ENCODE peak calls at places on chromosomes 1 and 21, in seven cellular contexts. P is GM23248, Q is PC-3, D is neural progenitor cell, L is HCT116, Y is mesenchymal stem cell, C is mesendoderm. W is an unnamed sample.

GRCh38 chr1:174023438-174023837 is 1.3 kb upstream of the RC3H1 start:
- DNase-seq in P (peak; percentile 33), Q (peak; percentile 59), D (peak; percentile 80), L (peak; percentile 50), Y (peak; percentile 86), C (peak; percentile 98), W (no peak)

GRCh38 chr21:37862536-37862935 is 53.7 kb downstream of the KCNJ6 start:
- DNase-seq in P (peak; percentile 48), Q (peak; percentile 39), D (peak; percentile 65), L (no peak), Y (peak; percentile 79), C (peak; percentile 47), W (no peak)

GRCh38 chr1:154549371-154549770 is 9.1 kb downstream of the UBE2Q1 start:
- DNase-seq in P (no peak), Q (no peak), D (no peak), L (no peak), Y (no peak), C (no peak), W (no peak)

GRCh38 chr1:42003433-42003832 is 84.7 kb upstream of the HIVEP3 start:
- DNase-seq in P (no peak), Q (peak; percentile 48), D (no peak), L (peak; percentile 24), Y (no peak), C (no peak), W (no peak)

GRCh38 chr21:38958940-38959685 is 153.4 kb downstream of the ETS2 start:
- DNase-seq in P (peak; percentile 82), Q (no peak), D (no peak), L (no peak), Y (peak; percentile 96), C (no peak), W (peak; percentile 80)

GRCh38 chr1:162003825-162004205 is 19.9 kb downstream of the OLFML2B start:
- DNase-seq in P (peak; percentile 91), Q (peak; percentile 97), D (no peak), L (no peak), Y (peak; percentile 77), C (no peak), W (peak; percentile 72)

GRCh38 chr1:118304722-118305344 is 119.8 kb upstream of the SPAG17 start:
- DNase-seq in P (peak; percentile 56), Q (peak; percentile 31), D (peak; percentile 64), L (no peak), Y (no peak), C (peak; percentile 51), W (no peak)

GRCh38 chr1:204072951-204073836 is at the start of gene SOX13:
- DNase-seq in P (peak; percentile 94), Q (peak; percentile 89), D (peak; percentile 93), L (peak; percentile 79), Y (peak; percentile 93), C (peak; percentile 96), W (peak; percentile 97)

GRCh38 chr21:45098867-45099266 is 24.5 kb downstream of the ADARB1 start:
- DNase-seq in P (peak; percentile 20), Q (peak; percentile 52), D (peak; percentile 45), L (no peak), Y (peak; percentile 33), C (peak; percentile 40), W (no peak)

GRCh38 chr1:212401838-212402582 is 12.7 kb downstream of the PACC1 start:
- DNase-seq in P (peak; percentile 62), Q (peak; percentile 85), D (no peak), L (no peak), Y (peak; percentile 37), C (no peak), W (no peak)

GRCh38 chr1:226541631-226542622 is 6.6 kb upstream of the STUM start:
- DNase-seq in P (no peak), Q (no peak), D (no peak), L (no peak), Y (no peak), C (no peak), W (peak; percentile 76)

GRCh38 chr1:89939059-89939570 is 55.8 kb upstream of the ZNF326 start:
- DNase-seq in P (no peak), Q (no peak), D (peak; percentile 61), L (no peak), Y (no peak), C (no peak), W (no peak)

GRCh38 chr1:181397841-181398240 is 85.5 kb upstream of the CACNA1E start:
- DNase-seq in P (no peak), Q (no peak), D (no peak), L (no peak), Y (no peak), C (no peak), W (no peak)

GRCh38 chr1:173206816-173207595 is at the start of gene TNFSF4:
- DNase-seq in P (peak; percentile 62), Q (no peak), D (no peak), L (no peak), Y (no peak), C (no peak), W (no peak)

GRCh38 chr1:85275701-85276289 is 637 bp downstream of the BCL10 start:
- DNase-seq in P (peak; percentile 88), Q (no peak), D (no peak), L (peak; percentile 33), Y (peak; percentile 65), C (no peak), W (no peak)

GRCh38 chr1:19100008-19100407 is 110.1 kb downstream of the UBR4 start:
- DNase-seq in P (no peak), Q (no peak), D (no peak), L (no peak), Y (no peak), C (no peak), W (no peak)

GRCh38 chr1:177164380-177165068 is at the start of gene ASTN1:
- DNase-seq in P (peak; percentile 25), Q (no peak), D (peak; percentile 84), L (no peak), Y (no peak), C (peak; percentile 54), W (peak; percentile 57)

GRCh38 chr1:182460550-182460951 is 10.6 kb downstream of the RGSL1 start:
- DNase-seq in P (peak; percentile 39), Q (no peak), D (no peak), L (no peak), Y (no peak), C (no peak), W (no peak)

GRCh38 chr1:228037401-228038386 is 30.9 kb downstream of the WNT3A start:
- DNase-seq in P (peak; percentile 55), Q (no peak), D (peak; percentile 86), L (no peak), Y (peak; percentile 1), C (peak; percentile 30), W (peak; percentile 70)

GRCh38 chr1:1402081-1402900 is 3.2 kb upstream of the CCNL2 start:
- DNase-seq in P (peak; percentile 84), Q (peak; percentile 95), D (peak; percentile 77), L (peak; percentile 52), Y (peak; percentile 65), C (peak; percentile 86), W (peak; percentile 39)

GRCh38 chr1:178660484-178660883 is 64.6 kb upstream of the RALGPS2 start:
- DNase-seq in P (no peak), Q (no peak), D (no peak), L (no peak), Y (no peak), C (no peak), W (no peak)

GRCh38 chr1:3320246-3321152 is 134.0 kb upstream of the ARHGEF16 start:
- DNase-seq in P (peak; percentile 43), Q (no peak), D (no peak), L (peak; percentile 34), Y (no peak), C (peak; percentile 66), W (no peak)

GRCh38 chr1:76059461-76059860 is 15.1 kb upstream of the ST6GALNAC3 start:
- DNase-seq in P (no peak), Q (peak; percentile 83), D (peak; percentile 43), L (no peak), Y (no peak), C (no peak), W (no peak)

GRCh38 chr1:156584813-156585212 is 5.3 kb downstream of the TTC24 start:
- DNase-seq in P (no peak), Q (peak; percentile 38), D (peak; percentile 50), L (no peak), Y (no peak), C (peak; percentile 65), W (no peak)

GRCh38 chr1:27597036-27597435 is 6.9 kb downstream of the AHDC1 start:
- DNase-seq in P (no peak), Q (no peak), D (no peak), L (no peak), Y (no peak), C (no peak), W (no peak)

GRCh38 chr1:75087278-75087677 is 46.9 kb upstream of the LHX8 start:
- DNase-seq in P (no peak), Q (no peak), D (no peak), L (no peak), Y (no peak), C (no peak), W (no peak)

GRCh38 chr1:246058478-246058877 is 448.6 kb downstream of the SMYD3 start:
- DNase-seq in P (peak; percentile 46), Q (no peak), D (no peak), L (no peak), Y (no peak), C (no peak), W (no peak)
- H3K9ac ChIP-seq in P (no peak overlapping the region), Q (no peak overlapping the region), D (no peak overlapping the region), L (no peak overlapping the region), Y (no peak overlapping the region), C (no peak overlapping the region), W (no peak overlapping the region)

GRCh38 chr1:196088551-196088950 is 519.7 kb downstream of the KCNT2 start:
- DNase-seq in P (no peak), Q (no peak), D (no peak), L (no peak), Y (no peak), C (no peak), W (no peak)
- H3K4me3 ChIP-seq in P (no peak overlapping the region), Q (no peak overlapping the region), D (no peak overlapping the region), L (no peak overlapping the region), Y (no peak overlapping the region), C (no peak overlapping the region), W (no peak overlapping the region)

GRCh38 chr1:170634293-170634692 is 29.6 kb upstream of the PRRX1 start:
- DNase-seq in P (peak; percentile 84), Q (peak; percentile 11), D (no peak), L (no peak), Y (peak; percentile 33), C (no peak), W (no peak)
- H3K9ac ChIP-seq in P (peak overlapping the region; percentile 32), Q (no peak overlapping the region), D (no peak overlapping the region), L (no peak overlapping the region), Y (no peak overlapping the region), C (no peak overlapping the region), W (no peak overlapping the region)

GRCh38 chr1:206510371-206510770 is 3.0 kb downstream of the RASSF5 start:
- DNase-seq in P (no peak), Q (no peak), D (no peak), L (no peak), Y (no peak), C (no peak), W (no peak)

GRCh38 chr1:206508130-206508884 is 976 bp downstream of the RASSF5 start:
- DNase-seq in P (peak; percentile 21), Q (no peak), D (no peak), L (no peak), Y (no peak), C (no peak), W (no peak)

GRCh38 chr1:206509612-206510257 is 2.4 kb downstream of the RASSF5 start:
- DNase-seq in P (no peak), Q (no peak), D (no peak), L (no peak), Y (no peak), C (no peak), W (no peak)

GRCh38 chr1:206507395-206508129 is at the start of gene RASSF5:
- DNase-seq in P (peak; percentile 77), Q (peak; percentile 90), D (peak; percentile 81), L (no peak), Y (peak; percentile 73), C (peak; percentile 79), W (peak; percentile 95)

GRCh38 chr1:206508956-206509355 is 1.6 kb downstream of the RASSF5 start:
- DNase-seq in P (peak; percentile 65), Q (no peak), D (no peak), L (no peak), Y (peak; percentile 42), C (no peak), W (no peak)
- H3K4me3 ChIP-seq in P (no peak overlapping the region), Q (peak overlapping the region; percentile 69), D (no peak overlapping the region), L (no peak overlapping the region), Y (peak overlapping the region; percentile 81), C (no peak overlapping the region), W (no peak overlapping the region)